ENCODE peak calls at places on chromosomes 11 and 22, in ten cellular contexts. S, Y, V, G, L, A, Q, U, I and J are unnamed samples.

GRCh38 chr22:42780070-42780540 is 59.4 kb upstream of the A4GALT start:
- DNase-seq in Y (no peak), V (peak; percentile 71), I (peak; percentile 65), A (peak; percentile 88), G (peak; percentile 83), Q (peak; percentile 43), L (peak; percentile 42), S (no peak), U (peak; percentile 51), J (peak; percentile 92)

GRCh38 chr11:100905684-100906083 is 218.6 kb downstream of the ARHGAP42 start:
- DNase-seq in I (no peak), U (no peak), Y (no peak), V (no peak), G (no peak), S (no peak), Q (no peak), A (no peak), L (no peak), J (no peak)

GRCh38 chr11:125053167-125053566 is 9.9 kb upstream of the SLC37A2 start:
- DNase-seq in U (no peak), L (no peak), S (no peak), G (no peak), A (no peak), Y (no peak), I (no peak), Q (no peak), V (no peak), J (no peak)

GRCh38 chr11:1640076-1640946 is 10.7 kb downstream of the KRTAP5-5 start:
- DNase-seq in U (peak; percentile 43), S (peak; percentile 71), V (peak; percentile 41), I (peak; percentile 66), G (peak; percentile 31), L (peak; percentile 38), Q (no peak), A (peak; percentile 35), Y (no peak), J (peak; percentile 41)

GRCh38 chr11:71991494-71991893 is 7.2 kb upstream of the IL18BP start:
- DNase-seq in I (no peak), Q (no peak), G (no peak), L (no peak), A (peak; percentile 41), V (no peak), U (no peak), Y (no peak), S (no peak), J (peak; percentile 88)

GRCh38 chr11:70671083-70671482 is 272.8 kb downstream of the CTTN start:
- DNase-seq in V (no peak), Y (no peak), G (no peak), A (no peak), U (no peak), L (no peak), S (no peak), I (no peak), Q (no peak), J (no peak)

GRCh38 chr11:70204466-70204799 is 1.3 kb downstream of the FADD start:
- DNase-seq in Q (peak; percentile 19), A (no peak), U (no peak), L (no peak), V (no peak), G (no peak), I (no peak), Y (no peak), S (no peak), J (peak; percentile 94)

GRCh38 chr11:57277845-57278720 is 41.0 kb upstream of the APLNR start:
- DNase-seq in Y (no peak), G (peak; percentile 60), V (peak; percentile 62), Q (peak; percentile 26), A (peak; percentile 58), L (peak; percentile 75), U (peak; percentile 70), I (peak; percentile 78), S (peak; percentile 81), J (peak; percentile 82)

GRCh38 chr22:46001426-46002106 is 24.6 kb upstream of the WNT7B start:
- DNase-seq in S (peak; percentile 85), I (no peak), G (no peak), V (peak; percentile 45), Q (no peak), U (no peak), Y (no peak), A (no peak), L (no peak), J (no peak)

GRCh38 chr11:9099617-9100016 is 8.2 kb upstream of the SCUBE2 start:
- DNase-seq in S (no peak), A (no peak), L (no peak), U (no peak), Y (no peak), V (no peak), G (no peak), I (no peak), Q (no peak), J (no peak)

GRCh38 chr11:34143048-34143447 is 37.6 kb downstream of the NAT10 start:
- DNase-seq in Q (no peak), G (no peak), U (no peak), A (no peak), V (no peak), Y (no peak), L (no peak), I (no peak), S (no peak), J (no peak)

GRCh38 chr22:50705219-50705691 is 32.6 kb downstream of the SHANK3 start:
- DNase-seq in I (peak; percentile 42), S (peak; percentile 92), Q (no peak), V (peak; percentile 94), Y (no peak), A (no peak), U (peak; percentile 33), L (no peak), G (peak; percentile 91), J (no peak)

GRCh38 chr11:74849525-74850391 is 99.1 kb downstream of the XRRA1 start:
- DNase-seq in I (no peak), U (no peak), L (no peak), Y (no peak), S (no peak), A (no peak), V (no peak), Q (no peak), G (peak; percentile 8), J (no peak)

GRCh38 chr11:60951909-60952741 is at the start of gene SLC15A3:
- DNase-seq in U (peak; percentile 60), Q (peak; percentile 51), I (no peak), V (no peak), A (peak; percentile 92), L (peak; percentile 72), S (peak; percentile 87), Y (no peak), G (peak; percentile 93), J (peak; percentile 66)

GRCh38 chr11:128547946-128548654 is 39.3 kb downstream of the ETS1 start:
- DNase-seq in S (no peak), U (no peak), Y (no peak), L (no peak), G (no peak), Q (peak; percentile 15), I (no peak), V (no peak), A (no peak), J (no peak)

GRCh38 chr11:95802806-95803205 is 12.5 kb downstream of the CEP57 start:
- DNase-seq in L (no peak), G (no peak), I (no peak), U (no peak), S (no peak), V (no peak), Q (no peak), A (no peak), Y (no peak), J (no peak)

GRCh38 chr11:1915795-1916131 is 3.7 kb upstream of the TNNT3 start:
- DNase-seq in Y (no peak), V (no peak), U (no peak), G (no peak), Q (no peak), I (no peak), S (no peak), A (no peak), L (no peak), J (no peak)

GRCh38 chr11:114296190-114296978 is at the start of gene NNMT:
- DNase-seq in S (peak; percentile 94), Q (no peak), V (no peak), A (no peak), I (no peak), G (no peak), U (peak; percentile 44), L (peak; percentile 31), Y (no peak), J (peak; percentile 34)

GRCh38 chr11:118892515-118892914 is 8.8 kb downstream of the CXCR5 start:
- DNase-seq in S (peak; percentile 64), I (no peak), Q (no peak), Y (no peak), U (no peak), V (no peak), L (peak; percentile 58), G (peak; percentile 92), A (peak; percentile 47), J (no peak)

GRCh38 chr11:80365315-80365714 is 924.5 kb upstream of the TENM4 start:
- DNase-seq in G (peak; percentile 83), V (no peak), Q (no peak), L (no peak), Y (no peak), I (no peak), A (no peak), S (no peak), U (no peak), J (peak; percentile 76)

GRCh38 chr11:26931248-26931631 is 62.7 kb upstream of the FIBIN start:
- DNase-seq in I (no peak), L (no peak), A (no peak), G (no peak), U (no peak), V (no peak), Y (no peak), Q (no peak), S (no peak), J (no peak)

GRCh38 chr11:96794152-96794551 is 404.3 kb downstream of the JRKL start:
- DNase-seq in U (no peak), S (no peak), Q (no peak), L (no peak), V (no peak), Y (no peak), A (no peak), G (no peak), I (no peak), J (no peak)

GRCh38 chr11:70799386-70799785 is 401.1 kb downstream of the CTTN start:
- DNase-seq in Y (no peak), G (no peak), Q (no peak), V (no peak), A (no peak), U (no peak), I (no peak), L (no peak), S (no peak), J (no peak)